ENCODE peak calls at places on chromosomes 2 and 18, in five cellular contexts. One of them, this sample, is unnamed.

GRCh38 chr2:101722878-101723277 is 25.4 kb downstream of the MAP4K4 start:
- DNase-seq in H1: no peak
- DNase-seq in H9: no peak
- DNase-seq in neuronal stem cell: no peak
- DNase-seq in IMR-90: no peak
- DNase-seq in this sample: no peak

GRCh38 chr2:41720702-41721344 is 327.0 kb upstream of the PKDCC start:
- DNase-seq in IMR-90: peak; percentile 35
- DNase-seq in neuronal stem cell: no peak
- DNase-seq in H9: no peak
- DNase-seq in H1: no peak
- DNase-seq in this sample: peak; percentile 5

GRCh38 chr18:267380-267687 is 513 bp downstream of the THOC1 start:
- DNase-seq in IMR-90: no peak
- DNase-seq in neuronal stem cell: no peak
- DNase-seq in H9: no peak
- DNase-seq in H1: no peak
- DNase-seq in this sample: no peak

GRCh38 chr2:160472839-160473251 is 20.8 kb downstream of the RBMS1 start:
- DNase-seq in neuronal stem cell: no peak
- DNase-seq in H1: no peak
- DNase-seq in IMR-90: peak; percentile 94
- DNase-seq in H9: no peak
- DNase-seq in this sample: peak; percentile 90

GRCh38 chr2:210681481-210681880 is 125.1 kb downstream of the CPS1 start:
- DNase-seq in H9: no peak
- DNase-seq in IMR-90: no peak
- DNase-seq in H1: no peak
- DNase-seq in neuronal stem cell: no peak
- DNase-seq in this sample: no peak

GRCh38 chr18:63342206-63342605 is 22.6 kb upstream of the BCL2 start:
- DNase-seq in neuronal stem cell: no peak
- DNase-seq in IMR-90: peak; percentile 28
- DNase-seq in H1: no peak
- DNase-seq in H9: peak; percentile 48
- DNase-seq in this sample: peak; percentile 48

GRCh38 chr2:193943406-193943960 is 1713.5 kb upstream of the SLC39A10 start:
- DNase-seq in H1: no peak
- DNase-seq in IMR-90: no peak
- DNase-seq in H9: no peak
- DNase-seq in neuronal stem cell: no peak
- DNase-seq in this sample: no peak

GRCh38 chr2:126849991-126850535 is 48.6 kb upstream of the TEX51 start:
- DNase-seq in IMR-90: no peak
- DNase-seq in H9: no peak
- DNase-seq in neuronal stem cell: no peak
- DNase-seq in H1: no peak
- DNase-seq in this sample: peak; percentile 0

GRCh38 chr2:118430510-118431187 is 342.4 kb downstream of the INSIG2 start:
- DNase-seq in H9: no peak
- DNase-seq in neuronal stem cell: no peak
- DNase-seq in H1: no peak
- DNase-seq in IMR-90: no peak
- DNase-seq in this sample: no peak

GRCh38 chr18:75075429-75075841 is 133.5 kb downstream of the PTGR3 start:
- DNase-seq in IMR-90: no peak
- DNase-seq in neuronal stem cell: no peak
- DNase-seq in H1: no peak
- DNase-seq in H9: no peak
- DNase-seq in this sample: no peak

DNA sequence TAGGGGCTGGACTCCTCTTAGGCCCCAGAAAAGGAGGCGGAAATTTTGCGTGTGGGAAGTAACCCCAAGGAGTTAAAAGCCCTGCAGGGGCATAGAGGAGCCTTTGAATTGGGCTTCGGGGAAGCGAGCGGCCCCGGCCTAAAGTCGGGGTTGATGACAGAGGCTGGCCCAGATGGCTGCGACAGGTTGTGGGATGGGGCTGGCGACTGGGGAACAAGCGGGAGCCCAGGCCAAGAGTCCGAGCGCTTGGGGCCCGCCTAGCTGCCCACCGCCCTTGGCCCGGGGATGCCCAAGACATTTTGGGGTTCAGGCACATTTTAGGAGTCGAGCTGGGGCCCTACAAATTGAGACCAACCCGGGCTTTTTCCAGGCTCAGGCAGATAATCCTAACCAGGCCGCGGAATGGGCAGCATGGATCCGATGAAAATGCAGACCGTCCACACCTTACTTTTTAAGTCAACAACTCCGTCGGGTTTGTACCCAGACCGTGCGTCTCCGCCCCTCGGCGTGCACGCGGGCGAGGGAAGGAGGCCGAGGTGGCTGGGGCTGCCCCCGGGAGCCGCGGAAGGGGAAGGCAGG is 537 bp downstream of the RTKN start:
- DNase-seq in H1: no peak
- DNase-seq in H9: no peak
- DNase-seq in neuronal stem cell: peak; percentile 43
- DNase-seq in IMR-90: no peak
- DNase-seq in this sample: no peak
- H3K14ac ChIP-seq in H1: no peak overlapping the region
- H3K14ac ChIP-seq in H9: peak overlapping the region; percentile 85
- H3K14ac ChIP-seq in neuronal stem cell: no peak overlapping the region
- H3K14ac ChIP-seq in IMR-90: peak overlapping the region; percentile 66
- H3K14ac ChIP-seq in this sample: no peak overlapping the region

GRCh38 chr18:34321075-34321474 is 96.4 kb upstream of the NOL4 start:
- DNase-seq in IMR-90: no peak
- DNase-seq in H9: no peak
- DNase-seq in neuronal stem cell: no peak
- DNase-seq in H1: no peak
- DNase-seq in this sample: no peak

GRCh38 chr18:34320267-34320666 is 95.6 kb upstream of the NOL4 start:
- DNase-seq in H1: no peak
- DNase-seq in IMR-90: no peak
- DNase-seq in H9: no peak
- DNase-seq in neuronal stem cell: no peak
- DNase-seq in this sample: no peak

DNA sequence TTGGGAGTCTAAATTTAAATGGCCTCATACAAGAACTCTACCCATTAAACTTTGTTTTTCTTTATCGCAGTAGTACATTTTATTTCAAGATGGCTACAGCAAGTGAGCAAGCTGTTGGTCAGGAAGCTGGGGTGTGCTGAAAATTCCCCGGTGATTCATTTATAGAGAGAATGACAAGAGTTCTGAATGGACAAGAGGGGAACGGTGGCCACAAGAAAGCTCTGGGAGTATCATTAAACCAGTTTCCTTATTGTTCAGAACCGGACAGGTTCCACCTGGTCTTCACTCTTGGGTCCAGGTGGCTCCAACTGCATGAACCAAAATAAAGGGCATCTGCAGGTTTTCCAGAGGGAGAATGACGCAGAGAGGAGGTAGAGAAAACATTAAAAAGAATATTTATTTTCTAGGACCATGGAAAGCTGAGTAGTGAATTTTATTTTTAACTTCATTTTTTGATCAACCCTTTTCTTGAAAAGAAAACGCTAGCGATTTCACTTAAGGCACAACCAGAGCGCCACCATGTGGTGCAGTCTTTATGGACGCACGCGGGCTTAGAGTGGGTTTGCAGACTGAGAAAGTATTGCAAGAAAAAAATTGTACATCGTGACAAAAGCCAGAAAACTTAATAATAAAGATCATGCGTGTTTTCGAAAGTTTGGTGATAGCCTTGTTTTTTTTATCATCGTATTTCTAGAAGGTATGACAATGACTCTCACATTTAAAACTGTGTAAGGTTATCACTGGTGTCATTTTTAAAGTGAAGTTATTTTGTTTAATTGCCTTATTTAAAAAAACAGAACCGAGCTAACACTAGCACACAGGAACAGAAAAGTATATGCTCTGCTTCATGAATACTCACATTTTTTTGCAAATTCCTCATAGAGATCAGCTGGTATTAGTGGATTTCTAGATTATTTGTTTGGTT is 97.9 kb upstream of the NOL4 start:
- DNase-seq in neuronal stem cell: peak; percentile 71
- DNase-seq in H1: no peak
- DNase-seq in IMR-90: peak; percentile 57
- DNase-seq in H9: peak; percentile 50
- DNase-seq in this sample: peak; percentile 63
- H2BK15ac ChIP-seq in neuronal stem cell: no peak overlapping the region
- H2BK15ac ChIP-seq in H1: no peak overlapping the region
- H2BK15ac ChIP-seq in IMR-90: no peak overlapping the region
- H2BK15ac ChIP-seq in H9: no peak overlapping the region
- H2BK15ac ChIP-seq in this sample: no peak overlapping the region

GRCh38 chr2:70115646-70116442 is 28.6 kb downstream of the PCBP1 start:
- DNase-seq in H9: no peak
- DNase-seq in H1: no peak
- DNase-seq in IMR-90: no peak
- DNase-seq in neuronal stem cell: no peak
- DNase-seq in this sample: no peak

GRCh38 chr2:70111752-70112591 is 24.7 kb downstream of the PCBP1 start:
- DNase-seq in IMR-90: peak; percentile 71
- DNase-seq in H1: no peak
- DNase-seq in neuronal stem cell: no peak
- DNase-seq in H9: no peak
- DNase-seq in this sample: peak; percentile 60

GRCh38 chr2:70116936-70117554 is 29.8 kb downstream of the PCBP1 start:
- DNase-seq in IMR-90: no peak
- DNase-seq in H1: no peak
- DNase-seq in H9: no peak
- DNase-seq in neuronal stem cell: no peak
- DNase-seq in this sample: no peak

GRCh38 chr2:70118798-70119454 is 31.6 kb downstream of the PCBP1 start:
- DNase-seq in neuronal stem cell: no peak
- DNase-seq in H1: no peak
- DNase-seq in H9: peak; percentile 65
- DNase-seq in IMR-90: no peak
- DNase-seq in this sample: no peak

GRCh38 chr2:70113396-70114100 is 26.3 kb downstream of the PCBP1 start:
- DNase-seq in neuronal stem cell: no peak
- DNase-seq in H9: no peak
- DNase-seq in IMR-90: no peak
- DNase-seq in H1: no peak
- DNase-seq in this sample: no peak
- H3K14ac ChIP-seq in neuronal stem cell: no peak overlapping the region
- H3K14ac ChIP-seq in H9: no peak overlapping the region
- H3K14ac ChIP-seq in IMR-90: peak overlapping the region; percentile 70
- H3K14ac ChIP-seq in H1: no peak overlapping the region
- H3K14ac ChIP-seq in this sample: no peak overlapping the region

GRCh38 chr18:9495916-9496540 is 20.7 kb downstream of the RALBP1 start:
- DNase-seq in IMR-90: no peak
- DNase-seq in H9: no peak
- DNase-seq in H1: no peak
- DNase-seq in neuronal stem cell: no peak
- DNase-seq in this sample: no peak

GRCh38 chr18:9494778-9495302 is 19.5 kb downstream of the RALBP1 start:
- DNase-seq in IMR-90: peak; percentile 57
- DNase-seq in neuronal stem cell: no peak
- DNase-seq in H1: no peak
- DNase-seq in H9: no peak
- DNase-seq in this sample: peak; percentile 81

GRCh38 chr18:9495465-9495864 is 20.2 kb downstream of the RALBP1 start:
- DNase-seq in neuronal stem cell: no peak
- DNase-seq in H1: no peak
- DNase-seq in IMR-90: no peak
- DNase-seq in H9: no peak
- DNase-seq in this sample: no peak
- H2BK15ac ChIP-seq in neuronal stem cell: no peak overlapping the region
- H2BK15ac ChIP-seq in H1: no peak overlapping the region
- H2BK15ac ChIP-seq in IMR-90: no peak overlapping the region
- H2BK15ac ChIP-seq in H9: no peak overlapping the region
- H2BK15ac ChIP-seq in this sample: no peak overlapping the region

GRCh38 chr2:75018162-75018561 is 59.7 kb downstream of the POLE4 start:
- DNase-seq in IMR-90: no peak
- DNase-seq in H9: no peak
- DNase-seq in neuronal stem cell: no peak
- DNase-seq in H1: no peak
- DNase-seq in this sample: peak; percentile 27

GRCh38 chr2:75025216-75025615 is 66.8 kb downstream of the POLE4 start:
- DNase-seq in neuronal stem cell: no peak
- DNase-seq in IMR-90: no peak
- DNase-seq in H1: no peak
- DNase-seq in H9: no peak
- DNase-seq in this sample: no peak

GRCh38 chr2:75022516-75022915 is 64.1 kb downstream of the POLE4 start:
- DNase-seq in H1: no peak
- DNase-seq in IMR-90: peak; percentile 72
- DNase-seq in neuronal stem cell: no peak
- DNase-seq in H9: no peak
- DNase-seq in this sample: peak; percentile 26

GRCh38 chr2:75021672-75022071 is 63.2 kb downstream of the POLE4 start:
- DNase-seq in neuronal stem cell: no peak
- DNase-seq in H1: no peak
- DNase-seq in IMR-90: peak; percentile 80
- DNase-seq in H9: no peak
- DNase-seq in this sample: peak; percentile 50

DNA sequence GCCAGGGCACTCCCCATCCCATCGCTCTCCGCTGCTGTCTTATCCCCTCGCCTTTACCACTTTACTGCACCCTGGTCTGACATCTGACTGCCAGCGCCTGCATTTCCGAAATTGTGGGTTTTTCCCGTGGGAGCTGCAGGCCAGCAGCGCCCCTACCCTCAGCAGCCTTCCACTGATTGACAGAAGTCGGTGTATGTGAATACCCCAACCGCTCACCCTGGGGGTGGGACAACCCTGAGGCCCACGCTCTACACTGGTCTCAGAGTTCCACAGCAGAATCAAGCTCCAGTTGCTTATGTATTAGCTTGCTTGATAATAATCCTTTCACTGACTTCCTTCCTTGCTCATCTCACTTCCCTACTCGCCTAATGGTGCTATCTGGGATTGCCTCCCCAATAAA is 62.0 kb downstream of the POLE4 start:
- DNase-seq in H9: no peak
- DNase-seq in neuronal stem cell: no peak
- DNase-seq in H1: no peak
- DNase-seq in IMR-90: no peak
- DNase-seq in this sample: no peak
- H3K14ac ChIP-seq in H9: no peak overlapping the region
- H3K14ac ChIP-seq in neuronal stem cell: no peak overlapping the region
- H3K14ac ChIP-seq in H1: no peak overlapping the region
- H3K14ac ChIP-seq in IMR-90: no peak overlapping the region
- H3K14ac ChIP-seq in this sample: no peak overlapping the region

This sample was measured in mesenchymal stem cell.